ENCODE peak calls at places on chromosome 5, in five cellular contexts. W is globus pallidus, Y is Right ventricle myocardium inferior, G is left cardiac atrium, X is hypothalamus. N is an unnamed sample.

GRCh38 chr5:137696481-137696880 is 39.4 kb downstream of the KLHL3 start:
- DNase-seq in W (no peak), Y (no peak), G (no peak), X (no peak), N (no peak)

GRCh38 chr5:173371400-173371799 is 43.2 kb upstream of the STC2 start:
- DNase-seq in X (no peak), W (no peak), Y (no peak), G (no peak), N (no peak)

GRCh38 chr5:124474821-124475220 is 271.6 kb downstream of the ZNF608 start:
- DNase-seq in G (no peak), W (no peak), X (no peak), Y (no peak), N (no peak)

GRCh38 chr5:39226100-39226451 is 6.7 kb upstream of the FYB1 start:
- DNase-seq in Y (no peak), G (no peak), X (no peak), W (no peak), N (no peak)

GRCh38 chr5:76811214-76811613 is 7.6 kb upstream of the F2RL1 start:
- DNase-seq in X (no peak), Y (no peak), W (no peak), G (no peak), N (no peak)

GRCh38 chr5:37370550-37370863 is 399 bp downstream of the NUP155 start:
- DNase-seq in X (no peak), Y (no peak), W (peak), G (no peak), N (no peak)

GRCh38 chr5:23014251-23014650 is 161.1 kb upstream of the CDH12 start:
- DNase-seq in W (no peak), G (no peak), Y (no peak), X (no peak), N (no peak)

GRCh38 chr5:129767927-129768380 is 20.1 kb downstream of the MINAR2 start:
- DNase-seq in X (peak), W (peak), Y (no peak), G (peak), N (peak)